ENCODE peak calls at places on chromosomes 7 and 10, in nine cellular contexts. One of them, this sample, is unnamed.

GRCh38 chr10:131742371-131743000 is 158.3 kb upstream of the PPP2R2D start:
- DNase-seq in BJ: no peak
- DNase-seq in lower leg skin: no peak
- DNase-seq in HL-60: no peak
- DNase-seq in AG10803: no peak
- DNase-seq in left lung: no peak
- DNase-seq in HFF-Myc: no peak
- DNase-seq in mesothelial cell of epicardium: no peak
- DNase-seq in B cell: peak; percentile 10
- DNase-seq in this sample: no peak

GRCh38 chr7:158362912-158363905 is 224.4 kb downstream of the PTPRN2 start:
- DNase-seq in mesothelial cell of epicardium: no peak
- DNase-seq in lower leg skin: no peak
- DNase-seq in AG10803: no peak
- DNase-seq in left lung: peak; percentile 29
- DNase-seq in B cell: no peak
- DNase-seq in HFF-Myc: no peak
- DNase-seq in BJ: no peak
- DNase-seq in HL-60: no peak
- DNase-seq in this sample: no peak

GRCh38 chr10:48224979-48225560 is 49.4 kb downstream of the FRMPD2 start:
- DNase-seq in BJ: no peak
- DNase-seq in lower leg skin: no peak
- DNase-seq in mesothelial cell of epicardium: no peak
- DNase-seq in AG10803: peak; percentile 11
- DNase-seq in HFF-Myc: no peak
- DNase-seq in HL-60: no peak
- DNase-seq in left lung: no peak
- DNase-seq in B cell: no peak
- DNase-seq in this sample: no peak

GRCh38 chr7:114819629-114820362 is 102.1 kb upstream of the MDFIC start:
- DNase-seq in HFF-Myc: peak; percentile 99
- DNase-seq in B cell: no peak
- DNase-seq in AG10803: peak; percentile 99
- DNase-seq in HL-60: no peak
- DNase-seq in mesothelial cell of epicardium: no peak
- DNase-seq in BJ: peak; percentile 95
- DNase-seq in lower leg skin: peak; percentile 72
- DNase-seq in left lung: no peak
- DNase-seq in this sample: no peak

GRCh38 chr7:157873181-157873580 is 536.4 kb downstream of the DNAJB6 start:
- DNase-seq in B cell: no peak
- DNase-seq in mesothelial cell of epicardium: no peak
- DNase-seq in AG10803: no peak
- DNase-seq in HFF-Myc: no peak
- DNase-seq in left lung: no peak
- DNase-seq in BJ: no peak
- DNase-seq in lower leg skin: no peak
- DNase-seq in HL-60: no peak
- DNase-seq in this sample: no peak

GRCh38 chr10:69501657-69502056 is 50.4 kb downstream of the TSPAN15 start:
- DNase-seq in AG10803: no peak
- DNase-seq in left lung: no peak
- DNase-seq in lower leg skin: no peak
- DNase-seq in HL-60: no peak
- DNase-seq in mesothelial cell of epicardium: no peak
- DNase-seq in BJ: no peak
- DNase-seq in HFF-Myc: no peak
- DNase-seq in B cell: no peak
- DNase-seq in this sample: no peak

GRCh38 chr10:16519908-16520861 is 1.5 kb downstream of the C1QL3 start:
- DNase-seq in left lung: no peak
- DNase-seq in HL-60: no peak
- DNase-seq in mesothelial cell of epicardium: no peak
- DNase-seq in B cell: no peak
- DNase-seq in AG10803: no peak
- DNase-seq in BJ: no peak
- DNase-seq in HFF-Myc: no peak
- DNase-seq in lower leg skin: no peak
- DNase-seq in this sample: peak; percentile 64

GRCh38 chr7:99379043-99379577 is 4.6 kb downstream of the ARPC1B start:
- DNase-seq in left lung: peak; percentile 87
- DNase-seq in AG10803: peak; percentile 96
- DNase-seq in HL-60: peak; percentile 90
- DNase-seq in lower leg skin: peak; percentile 84
- DNase-seq in mesothelial cell of epicardium: no peak
- DNase-seq in BJ: peak; percentile 89
- DNase-seq in B cell: peak; percentile 56
- DNase-seq in HFF-Myc: peak; percentile 86
- DNase-seq in this sample: peak; percentile 63

GRCh38 chr10:77237120-77237519 is 400.5 kb downstream of the KCNMA1 start:
- DNase-seq in BJ: no peak
- DNase-seq in mesothelial cell of epicardium: no peak
- DNase-seq in lower leg skin: no peak
- DNase-seq in AG10803: no peak
- DNase-seq in HL-60: no peak
- DNase-seq in left lung: no peak
- DNase-seq in HFF-Myc: no peak
- DNase-seq in B cell: no peak
- DNase-seq in this sample: no peak

GRCh38 chr7:84637568-84638338 is 443.2 kb upstream of the SEMA3A start:
- DNase-seq in left lung: no peak
- DNase-seq in HL-60: no peak
- DNase-seq in mesothelial cell of epicardium: no peak
- DNase-seq in BJ: peak; percentile 51
- DNase-seq in lower leg skin: peak; percentile 20
- DNase-seq in B cell: no peak
- DNase-seq in HFF-Myc: peak; percentile 35
- DNase-seq in AG10803: peak; percentile 92
- DNase-seq in this sample: no peak

GRCh38 chr7:152624218-152624617 is 51.7 kb downstream of the XRCC2 start:
- DNase-seq in lower leg skin: no peak
- DNase-seq in B cell: no peak
- DNase-seq in BJ: no peak
- DNase-seq in left lung: no peak
- DNase-seq in mesothelial cell of epicardium: no peak
- DNase-seq in HFF-Myc: no peak
- DNase-seq in HL-60: no peak
- DNase-seq in AG10803: no peak
- DNase-seq in this sample: no peak

GRCh38 chr7:64300641-64301405 is 12.9 kb upstream of the ZNF736 start:
- DNase-seq in lower leg skin: no peak
- DNase-seq in AG10803: no peak
- DNase-seq in HL-60: no peak
- DNase-seq in BJ: no peak
- DNase-seq in HFF-Myc: no peak
- DNase-seq in mesothelial cell of epicardium: no peak
- DNase-seq in B cell: no peak
- DNase-seq in left lung: no peak
- DNase-seq in this sample: no peak

GRCh38 chr10:413662-414071 is 275.8 kb downstream of the DIP2C start:
- DNase-seq in lower leg skin: no peak
- DNase-seq in mesothelial cell of epicardium: no peak
- DNase-seq in AG10803: no peak
- DNase-seq in left lung: no peak
- DNase-seq in B cell: no peak
- DNase-seq in HL-60: no peak
- DNase-seq in HFF-Myc: no peak
- DNase-seq in BJ: no peak
- DNase-seq in this sample: no peak

GRCh38 chr7:43767311-43767710 is 8.8 kb downstream of the BLVRA start:
- DNase-seq in HL-60: no peak
- DNase-seq in left lung: no peak
- DNase-seq in B cell: no peak
- DNase-seq in AG10803: no peak
- DNase-seq in BJ: no peak
- DNase-seq in lower leg skin: no peak
- DNase-seq in mesothelial cell of epicardium: no peak
- DNase-seq in HFF-Myc: no peak
- DNase-seq in this sample: no peak

GRCh38 chr7:101108961-101109360 is 17.9 kb upstream of the SERPINE1 start:
- DNase-seq in mesothelial cell of epicardium: no peak
- DNase-seq in lower leg skin: peak; percentile 53
- DNase-seq in B cell: no peak
- DNase-seq in BJ: no peak
- DNase-seq in AG10803: no peak
- DNase-seq in HFF-Myc: no peak
- DNase-seq in HL-60: no peak
- DNase-seq in left lung: no peak
- DNase-seq in this sample: no peak
- TF ChIP-seq CTCF in mesothelial cell of epicardium: no peak
- TF ChIP-seq CTCF in lower leg skin: no peak
- TF ChIP-seq CTCF in B cell: no peak
- TF ChIP-seq CTCF in BJ: no peak
- TF ChIP-seq CTCF in AG10803: no peak
- TF ChIP-seq CTCF in HFF-Myc: no peak
- TF ChIP-seq CTCF in HL-60: no peak
- TF ChIP-seq CTCF in left lung: no peak
- TF ChIP-seq CTCF in this sample: no peak

DNA sequence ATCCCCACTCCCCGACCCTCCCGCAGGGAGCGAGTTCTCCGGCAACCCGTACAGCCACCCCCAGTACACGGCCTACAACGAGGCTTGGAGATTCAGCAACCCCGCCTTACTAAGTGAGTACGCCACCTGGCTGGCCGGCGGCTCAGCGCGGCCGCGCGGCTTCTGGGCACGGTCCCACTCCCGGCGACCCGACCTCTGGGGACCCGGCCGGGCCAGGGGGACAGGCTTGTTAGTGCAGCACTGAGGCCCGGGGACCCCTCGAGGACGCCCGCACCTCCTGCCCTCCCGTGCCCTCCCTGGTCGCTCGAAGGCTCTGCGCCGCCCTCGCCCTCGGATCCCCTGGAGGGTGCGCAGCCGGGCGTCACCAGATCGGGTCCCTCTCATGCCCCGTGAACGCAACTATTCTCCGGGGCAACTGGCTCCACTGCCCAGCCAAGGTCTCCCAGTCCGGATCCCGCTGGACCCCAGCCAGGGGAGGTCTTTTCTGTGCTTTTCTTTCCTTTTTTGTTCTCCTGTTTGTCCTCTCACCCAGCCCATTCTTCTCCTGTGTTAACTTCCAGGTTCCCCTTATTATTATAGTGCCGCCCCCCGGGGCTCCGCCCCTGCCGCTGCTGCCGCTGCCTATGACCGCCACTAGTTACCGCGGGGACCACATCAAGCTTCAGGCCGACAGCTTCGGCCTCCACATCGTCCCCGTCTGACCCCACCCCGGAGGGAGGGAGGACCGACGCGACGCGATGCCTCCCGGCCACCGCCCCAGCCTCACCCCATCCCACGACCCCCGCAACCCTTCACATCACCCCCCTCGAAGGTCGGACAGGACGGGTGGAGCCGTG is 81.8 kb downstream of the PAX2 start:
- DNase-seq in lower leg skin: no peak
- DNase-seq in BJ: no peak
- DNase-seq in mesothelial cell of epicardium: no peak
- DNase-seq in HFF-Myc: no peak
- DNase-seq in HL-60: no peak
- DNase-seq in AG10803: no peak
- DNase-seq in B cell: peak; percentile 47
- DNase-seq in left lung: no peak
- DNase-seq in this sample: peak; percentile 79
- TF ChIP-seq CTCF in lower leg skin: no peak
- TF ChIP-seq CTCF in BJ: no peak
- TF ChIP-seq CTCF in mesothelial cell of epicardium: no peak
- TF ChIP-seq CTCF in HFF-Myc: no peak
- TF ChIP-seq CTCF in HL-60: no peak
- TF ChIP-seq CTCF in AG10803: no peak
- TF ChIP-seq CTCF in B cell: peak; percentile 19
- TF ChIP-seq CTCF in left lung: no peak
- TF ChIP-seq CTCF in this sample: no peak

GRCh38 chr10:29245476-29245875 is 43.4 kb upstream of the LYZL1 start:
- DNase-seq in mesothelial cell of epicardium: no peak
- DNase-seq in HL-60: no peak
- DNase-seq in HFF-Myc: no peak
- DNase-seq in lower leg skin: no peak
- DNase-seq in B cell: no peak
- DNase-seq in left lung: no peak
- DNase-seq in AG10803: no peak
- DNase-seq in BJ: no peak
- DNase-seq in this sample: no peak

GRCh38 chr10:29241925-29242324 is 46.9 kb upstream of the LYZL1 start:
- DNase-seq in BJ: no peak
- DNase-seq in lower leg skin: no peak
- DNase-seq in mesothelial cell of epicardium: no peak
- DNase-seq in HFF-Myc: no peak
- DNase-seq in left lung: no peak
- DNase-seq in AG10803: no peak
- DNase-seq in B cell: no peak
- DNase-seq in HL-60: no peak
- DNase-seq in this sample: no peak

GRCh38 chr10:29244978-29245377 is 43.9 kb upstream of the LYZL1 start:
- DNase-seq in HFF-Myc: no peak
- DNase-seq in BJ: no peak
- DNase-seq in HL-60: no peak
- DNase-seq in mesothelial cell of epicardium: no peak
- DNase-seq in lower leg skin: no peak
- DNase-seq in AG10803: no peak
- DNase-seq in left lung: no peak
- DNase-seq in B cell: no peak
- DNase-seq in this sample: no peak

GRCh38 chr10:29243061-29243460 is 45.8 kb upstream of the LYZL1 start:
- DNase-seq in HL-60: no peak
- DNase-seq in AG10803: no peak
- DNase-seq in BJ: no peak
- DNase-seq in lower leg skin: no peak
- DNase-seq in B cell: no peak
- DNase-seq in left lung: no peak
- DNase-seq in mesothelial cell of epicardium: no peak
- DNase-seq in HFF-Myc: no peak
- DNase-seq in this sample: no peak

DNA sequence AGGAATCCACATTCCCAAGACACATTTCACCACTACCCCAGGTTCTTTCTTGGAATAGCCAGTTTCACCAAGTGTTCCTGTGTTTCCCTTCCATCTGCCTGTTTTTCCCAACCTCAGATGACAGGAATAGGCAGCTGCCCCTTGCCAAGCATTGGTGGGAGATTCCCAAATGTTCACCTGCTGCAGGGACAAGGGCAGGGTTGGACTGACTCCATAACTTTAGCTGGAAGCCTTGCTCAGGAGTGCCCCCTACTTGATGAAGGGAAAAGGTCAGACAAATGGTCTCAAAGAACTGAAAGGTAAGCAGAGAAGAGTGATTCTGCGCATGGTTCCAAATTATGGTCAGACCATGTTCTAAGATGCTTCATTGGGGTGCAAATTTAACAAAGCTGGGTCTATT is 45.1 kb upstream of the LYZL1 start:
- DNase-seq in HL-60: no peak
- DNase-seq in mesothelial cell of epicardium: no peak
- DNase-seq in AG10803: no peak
- DNase-seq in HFF-Myc: no peak
- DNase-seq in lower leg skin: no peak
- DNase-seq in left lung: no peak
- DNase-seq in BJ: no peak
- DNase-seq in B cell: no peak
- DNase-seq in this sample: no peak
- TF ChIP-seq CTCF in HL-60: no peak
- TF ChIP-seq CTCF in mesothelial cell of epicardium: no peak
- TF ChIP-seq CTCF in AG10803: peak; percentile 53
- TF ChIP-seq CTCF in HFF-Myc: peak; percentile 47
- TF ChIP-seq CTCF in lower leg skin: no peak
- TF ChIP-seq CTCF in left lung: no peak
- TF ChIP-seq CTCF in BJ: peak; percentile 46
- TF ChIP-seq CTCF in B cell: no peak
- TF ChIP-seq CTCF in this sample: peak; percentile 10

GRCh38 chr10:45442670-45443069 is 68.7 kb downstream of the ALOX5 start:
- DNase-seq in BJ: no peak
- DNase-seq in B cell: no peak
- DNase-seq in left lung: no peak
- DNase-seq in lower leg skin: no peak
- DNase-seq in HFF-Myc: no peak
- DNase-seq in mesothelial cell of epicardium: no peak
- DNase-seq in HL-60: no peak
- DNase-seq in AG10803: no peak
- DNase-seq in this sample: no peak
- TF ChIP-seq CTCF in BJ: no peak
- TF ChIP-seq CTCF in B cell: no peak
- TF ChIP-seq CTCF in left lung: no peak
- TF ChIP-seq CTCF in lower leg skin: no peak
- TF ChIP-seq CTCF in HFF-Myc: no peak
- TF ChIP-seq CTCF in mesothelial cell of epicardium: no peak
- TF ChIP-seq CTCF in HL-60: no peak
- TF ChIP-seq CTCF in AG10803: no peak
- TF ChIP-seq CTCF in this sample: no peak